ENCODE peak calls at places on chromosomes 13 and 19, in four cellular contexts. W is NCI-H187 treated with DMSO at 0.1 percent for 48 hours, O is gastrocnemius medialis, E is heart right ventricle. J is an unnamed sample.

GRCh38 chr13:36965767-36966166 is 33.4 kb downstream of the ALG5 start:
- DNase-seq in W (no peak), O (no peak), E (no peak), J (no peak)

GRCh38 chr19:37389234-37389633 is 18.3 kb downstream of the ZNF527 start:
- DNase-seq in W (no peak), O (no peak), E (no peak), J (no peak)

GRCh38 chr13:40922437-40923040 is 96.6 kb downstream of the ELF1 start:
- DNase-seq in W (no peak), O (no peak), E (peak), J (no peak)

GRCh38 chr13:100432611-100433010 is 156.0 kb downstream of the GGACT start:
- DNase-seq in W (no peak), O (no peak), E (no peak), J (no peak)

GRCh38 chr19:44816301-44816700 is 7.4 kb downstream of the BCAM start:
- DNase-seq in W (no peak), O (no peak), E (no peak), J (no peak)

GRCh38 chr13:113427562-113428468 is 25.5 kb downstream of the ADPRHL1 start:
- DNase-seq in W (no peak), O (no peak), E (no peak), J (no peak)

GRCh38 chr13:97653741-97654140 is 219.8 kb downstream of the RAP2A start:
- DNase-seq in W (no peak), O (no peak), E (no peak), J (no peak)

GRCh38 chr19:29289020-29289419 is 76.1 kb upstream of the UQCRFS1 start:
- DNase-seq in W (no peak), O (no peak), E (no peak), J (no peak)

GRCh38 chr13:39506559-39507390 is 96.2 kb downstream of the LHFPL6 start:
- DNase-seq in W (no peak), O (no peak), E (no peak), J (no peak)